ENCODE peak calls at places on chromosomes 3 and 15, in four cellular contexts. H is PC-9, T is PC-3, R is SJSA1. Q is an unnamed sample.

GRCh38 chr15:22839046-22839705 is 710 bp downstream of the NIPA2 start:
- DNase-seq in H (no peak), T (no peak), R (peak; percentile 31), Q (no peak)

GRCh38 chr3:64888165-64888564 is 200.4 kb upstream of the ADAMTS9 start:
- DNase-seq in H (no peak), T (no peak), R (no peak), Q (no peak)

GRCh38 chr3:48238506-48239085 is 2.3 kb upstream of the ZNF589 start:
- DNase-seq in H (no peak), T (no peak), R (no peak), Q (no peak)

GRCh38 chr3:9396632-9397330 is 634 bp upstream of the SETD5 start:
- DNase-seq in H (peak; percentile 98), T (peak; percentile 99), R (peak; percentile 98), Q (peak; percentile 99)

GRCh38 chr15:31091531-31091930 is 10.0 kb downstream of the TRPM1 start:
- DNase-seq in H (no peak), T (peak; percentile 29), R (peak; percentile 80), Q (no peak)

GRCh38 chr15:83208357-83208661 is 686 bp upstream of the HDGFL3 start:
- DNase-seq in H (no peak), T (peak; percentile 18), R (no peak), Q (no peak)

GRCh38 chr15:83653639-83654378 is at the start of gene ADAMTSL3:
- DNase-seq in H (peak; percentile 61), T (peak; percentile 74), R (peak; percentile 34), Q (no peak)

GRCh38 chr3:32583708-32584107 is 13.1 kb upstream of the DYNC1LI1 start:
- DNase-seq in H (no peak), T (no peak), R (peak; percentile 68), Q (no peak)

GRCh38 chr3:169173231-169173630 is 490.3 kb downstream of the MECOM start:
- DNase-seq in H (peak; percentile 59), T (peak; percentile 96), R (no peak), Q (no peak)

GRCh38 chr3:52055537-52056351 is 627 bp downstream of the DUSP7 start:
- DNase-seq in H (peak; percentile 41), T (peak; percentile 51), R (peak; percentile 52), Q (no peak)

GRCh38 chr3:51967384-51968174 is at the start of gene PCBP4:
- DNase-seq in H (peak; percentile 62), T (peak; percentile 64), R (peak; percentile 47), Q (no peak)

GRCh38 chr3:69715204-69715603 is 24.1 kb upstream of the MITF start:
- DNase-seq in H (no peak), T (no peak), R (no peak), Q (no peak)

GRCh38 chr3:169841171-169841570 is 28.5 kb upstream of the LRRC34 start:
- DNase-seq in H (no peak), T (no peak), R (no peak), Q (no peak)

GRCh38 chr3:114361391-114361790 is 67.6 kb downstream of the TIGIT start:
- DNase-seq in H (no peak), T (no peak), R (no peak), Q (no peak)

GRCh38 chr15:101478701-101479341 is 10.7 kb downstream of the PCSK6 start:
- DNase-seq in H (no peak), T (no peak), R (no peak), Q (peak; percentile 56)

GRCh38 chr3:108283006-108283405 is 13.3 kb upstream of the HHLA2 start:
- DNase-seq in H (no peak), T (no peak), R (no peak), Q (no peak)

GRCh38 chr15:89814112-89814742 is 425 bp downstream of the ANPEP start:
- DNase-seq in H (no peak), T (no peak), R (no peak), Q (no peak)

GRCh38 chr3:11593318-11594034 is 50.2 kb downstream of the VGLL4 start:
- DNase-seq in H (no peak), T (no peak), R (no peak), Q (no peak)

GRCh38 chr3:45034612-45035252 is 8.6 kb downstream of the CLEC3B start:
- DNase-seq in H (peak; percentile 17), T (no peak), R (no peak), Q (no peak)

GRCh38 chr15:28944696-28945300 is 59.0 kb downstream of the APBA2 start:
- DNase-seq in H (no peak), T (no peak), R (no peak), Q (no peak)

DNA sequence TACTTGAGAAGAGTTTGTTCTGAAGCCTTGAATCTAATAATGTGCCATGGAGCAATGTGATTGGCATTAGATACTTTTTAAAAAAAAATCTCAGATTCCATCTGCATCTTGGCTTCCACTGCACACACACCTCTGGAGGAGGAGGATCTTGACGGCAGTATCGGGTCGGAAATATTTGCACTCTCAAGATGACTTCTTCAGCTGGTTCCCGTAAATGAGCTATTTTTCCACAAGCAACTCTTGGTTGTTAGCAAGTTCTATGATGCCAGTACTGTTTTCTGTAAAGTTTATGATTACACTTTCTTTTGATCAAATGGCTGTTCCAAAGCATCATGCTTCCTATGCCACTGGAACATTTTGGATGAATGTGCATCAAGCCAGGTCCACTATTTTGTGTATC is 43.7 kb downstream of the CCR3 start:
- DNase-seq in H (no peak), T (no peak), R (no peak), Q (no peak)
- H3K4me3 ChIP-seq in H (no peak overlapping the region), T (no peak overlapping the region), R (no peak overlapping the region), Q (no peak overlapping the region)

GRCh38 chr3:23479026-23479425 is 275.9 kb downstream of the UBE2E2 start:
- DNase-seq in H (no peak), T (peak; percentile 22), R (no peak), Q (no peak)

GRCh38 chr3:23480324-23480704 is 277.2 kb downstream of the UBE2E2 start:
- DNase-seq in H (no peak), T (no peak), R (no peak), Q (no peak)

GRCh38 chr3:23479615-23480323 is 276.6 kb downstream of the UBE2E2 start:
- DNase-seq in H (no peak), T (no peak), R (no peak), Q (no peak)

GRCh38 chr3:23481660-23482278 is 278.6 kb downstream of the UBE2E2 start:
- DNase-seq in H (no peak), T (no peak), R (no peak), Q (no peak)

GRCh38 chr3:23480981-23481380 is 277.9 kb downstream of the UBE2E2 start:
- DNase-seq in H (no peak), T (no peak), R (no peak), Q (no peak)
- H3K9me3 ChIP-seq in H (no peaks in the 10 kb centered on the region), T (no peaks in the 10 kb centered on the region), R (no peaks in the 10 kb centered on the region), Q (peaks cover under 1% of the 10 kb centered on the region)

GRCh38 chr15:42670441-42670840 is 66.5 kb downstream of the CDAN1 start:
- DNase-seq in H (no peak), T (no peak), R (no peak), Q (no peak)

GRCh38 chr15:42675021-42675420 is 61.9 kb downstream of the CDAN1 start:
- DNase-seq in H (no peak), T (no peak), R (no peak), Q (no peak)

GRCh38 chr15:42679285-42680141 is 57.4 kb downstream of the CDAN1 start:
- DNase-seq in H (no peak), T (peak; percentile 43), R (no peak), Q (no peak)

GRCh38 chr15:42672444-42672843 is 64.5 kb downstream of the CDAN1 start:
- DNase-seq in H (no peak), T (no peak), R (no peak), Q (no peak)

GRCh38 chr15:42674472-42674871 is 62.5 kb downstream of the CDAN1 start:
- DNase-seq in H (no peak), T (no peak), R (no peak), Q (no peak)
- H3K36me3 ChIP-seq in H (no peaks in the 10 kb centered on the region), T (no peaks in the 10 kb centered on the region), R (peaks cover 43% of the 10 kb centered on the region), Q (peaks cover 9% of the 10 kb centered on the region)

DNA sequence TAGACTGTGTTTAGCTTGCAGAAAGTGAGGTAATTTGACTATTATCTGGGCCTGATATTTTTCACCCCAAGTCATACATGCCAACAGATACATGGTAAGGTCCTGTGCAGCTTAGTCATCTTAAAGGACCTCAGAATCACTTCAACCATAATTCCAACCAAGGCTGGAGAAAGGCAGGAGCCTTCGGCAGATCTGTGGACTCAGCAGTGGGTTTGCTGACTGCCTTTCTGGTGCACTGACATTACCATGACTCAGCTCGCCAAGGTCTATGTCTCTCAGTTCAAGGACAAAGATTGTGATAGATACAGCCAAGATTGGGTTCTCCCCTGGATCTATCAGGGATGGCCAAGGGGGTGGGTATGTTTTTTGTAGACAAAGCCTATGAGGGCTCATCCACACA is 32.7 kb downstream of the LYZL4 start:
- DNase-seq in H (no peak), T (no peak), R (no peak), Q (no peak)
- H3K4me3 ChIP-seq in H (no peak overlapping the region), T (no peak overlapping the region), R (no peak overlapping the region), Q (no peak overlapping the region)

DNA sequence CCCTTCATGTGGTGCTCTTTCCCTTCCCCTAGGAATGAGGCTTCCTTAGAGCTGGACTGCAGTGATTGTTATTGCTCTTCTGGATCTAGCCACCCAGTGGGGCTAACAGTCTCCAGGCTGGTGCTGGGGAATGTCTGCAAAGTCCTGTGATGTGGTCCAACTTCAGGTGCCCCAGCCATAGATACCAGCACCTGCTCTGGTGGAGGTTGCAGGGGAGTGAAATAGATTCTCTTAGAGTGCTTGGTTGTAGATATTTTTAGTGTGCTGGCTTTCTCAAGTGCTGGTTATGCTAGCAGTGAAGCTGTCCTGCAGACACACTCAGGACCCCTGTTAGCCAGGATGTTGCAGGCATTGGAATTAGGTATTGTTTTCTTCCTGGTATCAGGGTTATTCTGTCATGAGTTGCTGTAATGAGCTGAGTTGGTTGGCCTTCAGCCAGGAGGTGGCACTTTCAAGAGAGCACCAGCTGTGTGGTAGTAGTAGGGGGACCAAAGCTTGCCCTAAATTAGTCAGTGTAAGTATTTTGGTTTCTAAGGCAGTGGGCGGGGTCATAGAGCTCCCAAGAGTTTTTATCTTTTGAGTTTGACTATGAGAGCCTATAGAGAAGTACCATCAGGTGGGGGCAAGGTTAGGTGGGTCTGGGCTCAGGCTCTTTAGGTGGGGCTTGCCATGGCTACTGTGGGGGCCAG is 317.5 kb upstream of the SGO1 start:
- DNase-seq in H (no peak), T (no peak), R (no peak), Q (no peak)
- H3K9me3 ChIP-seq in H (no peaks in the 10 kb centered on the region), T (no peaks in the 10 kb centered on the region), R (peaks cover 2% of the 10 kb centered on the region), Q (no peaks in the 10 kb centered on the region)

GRCh38 chr3:3201584-3201983 is 22.1 kb upstream of the CRBN start:
- DNase-seq in H (no peak), T (no peak), R (no peak), Q (no peak)
- H3K36me3 ChIP-seq in H (no peaks in the 10 kb centered on the region), T (no peaks in the 10 kb centered on the region), R (no peaks in the 10 kb centered on the region), Q (no peaks in the 10 kb centered on the region)

GRCh38 chr15:73806698-73807483 is 53.7 kb upstream of the INSYN1 start:
- DNase-seq in H (no peak), T (no peak), R (no peak), Q (no peak)
- H3K4me3 ChIP-seq in H (no peak overlapping the region), T (no peak overlapping the region), R (no peak overlapping the region), Q (no peak overlapping the region)

DNA sequence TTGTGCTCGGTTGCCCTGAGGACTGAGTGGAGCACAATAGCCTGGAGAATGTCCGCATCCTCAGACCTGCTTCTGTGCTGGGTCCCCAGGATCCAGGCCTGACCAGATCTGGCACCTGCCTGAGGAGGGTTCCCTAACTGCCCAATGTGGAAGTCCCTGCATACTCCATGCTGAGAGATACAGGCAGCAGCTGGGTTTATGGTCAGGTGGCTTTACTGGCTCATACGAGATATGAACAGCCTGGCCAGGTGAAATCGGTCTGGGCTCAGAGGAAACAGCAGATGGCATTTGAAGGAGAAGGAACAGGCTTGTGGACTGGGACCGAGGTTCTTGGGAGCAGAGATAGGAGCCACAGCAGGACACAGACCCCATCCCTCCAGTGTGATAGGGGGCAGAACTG is 18.2 kb upstream of the KIF23 start:
- DNase-seq in H (no peak), T (no peak), R (no peak), Q (no peak)
- H3K9me3 ChIP-seq in H (no peaks in the 10 kb centered on the region), T (no peaks in the 10 kb centered on the region), R (no peaks in the 10 kb centered on the region), Q (no peaks in the 10 kb centered on the region)